ENCODE peak calls at places on chromosomes 2 and 18, in seven cellular contexts. One of them, this sample, is unnamed.

GRCh38 chr18:73462092-73462491 is 594.3 kb upstream of the NETO1 start:
- DNase-seq in epithelial cell of proximal tubule: no peak
- DNase-seq in heart left ventricle: no peak
- DNase-seq in RWPE2: no peak
- DNase-seq in right atrium auricular region: no peak
- DNase-seq in neural progenitor cell: no peak
- DNase-seq in GM12865: no peak
- DNase-seq in this sample: no peak

GRCh38 chr2:37156071-37156856 is 516 bp downstream of the EIF2AK2 start:
- DNase-seq in epithelial cell of proximal tubule: no peak
- DNase-seq in heart left ventricle: peak; percentile 58
- DNase-seq in RWPE2: no peak
- DNase-seq in right atrium auricular region: peak; percentile 74
- DNase-seq in neural progenitor cell: peak; percentile 7
- DNase-seq in GM12865: peak; percentile 37
- DNase-seq in this sample: peak; percentile 73

GRCh38 chr2:88170472-88170892 is 336 bp downstream of the THNSL2 start:
- DNase-seq in epithelial cell of proximal tubule: no peak
- DNase-seq in heart left ventricle: no peak
- DNase-seq in RWPE2: no peak
- DNase-seq in right atrium auricular region: no peak
- DNase-seq in neural progenitor cell: no peak
- DNase-seq in GM12865: no peak
- DNase-seq in this sample: no peak

GRCh38 chr2:239216614-239217273 is 184.1 kb downstream of the HDAC4 start:
- DNase-seq in epithelial cell of proximal tubule: no peak
- DNase-seq in heart left ventricle: no peak
- DNase-seq in RWPE2: no peak
- DNase-seq in right atrium auricular region: no peak
- DNase-seq in neural progenitor cell: no peak
- DNase-seq in GM12865: peak; percentile 40
- DNase-seq in this sample: peak; percentile 60

GRCh38 chr18:12621737-12622306 is 36.1 kb downstream of the SPIRE1 start:
- DNase-seq in epithelial cell of proximal tubule: no peak
- DNase-seq in heart left ventricle: no peak
- DNase-seq in RWPE2: no peak
- DNase-seq in right atrium auricular region: no peak
- DNase-seq in neural progenitor cell: no peak
- DNase-seq in GM12865: no peak
- DNase-seq in this sample: no peak

GRCh38 chr2:226023383-226023782 is 623.9 kb downstream of the NYAP2 start:
- DNase-seq in epithelial cell of proximal tubule: no peak
- DNase-seq in heart left ventricle: no peak
- DNase-seq in RWPE2: no peak
- DNase-seq in right atrium auricular region: no peak
- DNase-seq in neural progenitor cell: peak; percentile 11
- DNase-seq in GM12865: no peak
- DNase-seq in this sample: no peak

GRCh38 chr18:53025247-53025646 is 685.2 kb downstream of the DCC start:
- DNase-seq in epithelial cell of proximal tubule: no peak
- DNase-seq in heart left ventricle: no peak
- DNase-seq in RWPE2: no peak
- DNase-seq in right atrium auricular region: no peak
- DNase-seq in neural progenitor cell: no peak
- DNase-seq in GM12865: no peak
- DNase-seq in this sample: no peak

GRCh38 chr18:11906926-11907874 is 917 bp downstream of the MPPE1 start:
- DNase-seq in epithelial cell of proximal tubule: no peak
- DNase-seq in heart left ventricle: no peak
- DNase-seq in RWPE2: no peak
- DNase-seq in right atrium auricular region: no peak
- DNase-seq in neural progenitor cell: no peak
- DNase-seq in GM12865: no peak
- DNase-seq in this sample: no peak

GRCh38 chr18:49959176-49959575 is 145.8 kb upstream of the ACAA2 start:
- DNase-seq in epithelial cell of proximal tubule: no peak
- DNase-seq in heart left ventricle: no peak
- DNase-seq in RWPE2: no peak
- DNase-seq in right atrium auricular region: no peak
- DNase-seq in neural progenitor cell: no peak
- DNase-seq in GM12865: peak; percentile 61
- DNase-seq in this sample: no peak

GRCh38 chr18:73614812-73615211 is 532.8 kb downstream of the FBXO15 start:
- DNase-seq in epithelial cell of proximal tubule: peak; percentile 57
- DNase-seq in heart left ventricle: no peak
- DNase-seq in RWPE2: peak; percentile 81
- DNase-seq in right atrium auricular region: no peak
- DNase-seq in neural progenitor cell: no peak
- DNase-seq in GM12865: no peak
- DNase-seq in this sample: no peak

GRCh38 chr2:39805936-39806608 is 27.0 kb upstream of the THUMPD2 start:
- DNase-seq in epithelial cell of proximal tubule: no peak
- DNase-seq in heart left ventricle: no peak
- DNase-seq in RWPE2: no peak
- DNase-seq in right atrium auricular region: no peak
- DNase-seq in neural progenitor cell: no peak
- DNase-seq in GM12865: no peak
- DNase-seq in this sample: no peak

GRCh38 chr2:189163889-189164288 is 15.7 kb downstream of the COL5A2 start:
- DNase-seq in epithelial cell of proximal tubule: no peak
- DNase-seq in heart left ventricle: no peak
- DNase-seq in RWPE2: no peak
- DNase-seq in right atrium auricular region: no peak
- DNase-seq in neural progenitor cell: no peak
- DNase-seq in GM12865: no peak
- DNase-seq in this sample: no peak

GRCh38 chr18:13179566-13180113 is 38.9 kb upstream of the LDLRAD4 start:
- DNase-seq in epithelial cell of proximal tubule: no peak
- DNase-seq in heart left ventricle: no peak
- DNase-seq in RWPE2: no peak
- DNase-seq in right atrium auricular region: no peak
- DNase-seq in neural progenitor cell: no peak
- DNase-seq in GM12865: no peak
- DNase-seq in this sample: no peak

GRCh38 chr18:61972389-61973264 is 79.8 kb upstream of the RNF152 start:
- DNase-seq in epithelial cell of proximal tubule: no peak
- DNase-seq in heart left ventricle: no peak
- DNase-seq in RWPE2: no peak
- DNase-seq in right atrium auricular region: no peak
- DNase-seq in neural progenitor cell: peak; percentile 26
- DNase-seq in GM12865: peak; percentile 49
- DNase-seq in this sample: no peak

GRCh38 chr2:237720962-237721361 is 77.6 kb upstream of the RBM44 start:
- DNase-seq in epithelial cell of proximal tubule: peak; percentile 86
- DNase-seq in heart left ventricle: no peak
- DNase-seq in RWPE2: no peak
- DNase-seq in right atrium auricular region: no peak
- DNase-seq in neural progenitor cell: no peak
- DNase-seq in GM12865: no peak
- DNase-seq in this sample: no peak

GRCh38 chr2:172281648-172282576 is 145.5 kb upstream of the ITGA6 start:
- DNase-seq in epithelial cell of proximal tubule: no peak
- DNase-seq in heart left ventricle: no peak
- DNase-seq in RWPE2: no peak
- DNase-seq in right atrium auricular region: no peak
- DNase-seq in neural progenitor cell: no peak
- DNase-seq in GM12865: no peak
- DNase-seq in this sample: no peak

GRCh38 chr2:201701591-201701990 is 3.1 kb upstream of the MPP4 start:
- DNase-seq in epithelial cell of proximal tubule: no peak
- DNase-seq in heart left ventricle: no peak
- DNase-seq in RWPE2: no peak
- DNase-seq in right atrium auricular region: no peak
- DNase-seq in neural progenitor cell: no peak
- DNase-seq in GM12865: no peak
- DNase-seq in this sample: no peak

GRCh38 chr2:150621800-150622199 is 134.3 kb upstream of the RND3 start:
- DNase-seq in epithelial cell of proximal tubule: peak; percentile 90
- DNase-seq in heart left ventricle: no peak
- DNase-seq in RWPE2: no peak
- DNase-seq in right atrium auricular region: no peak
- DNase-seq in neural progenitor cell: no peak
- DNase-seq in GM12865: no peak
- DNase-seq in this sample: no peak

GRCh38 chr2:214410918-214411554 is at the start of gene VWC2L:
- DNase-seq in epithelial cell of proximal tubule: peak; percentile 25
- DNase-seq in heart left ventricle: peak; percentile 56
- DNase-seq in RWPE2: peak; percentile 67
- DNase-seq in right atrium auricular region: peak; percentile 59
- DNase-seq in neural progenitor cell: peak; percentile 92
- DNase-seq in GM12865: peak; percentile 67
- DNase-seq in this sample: no peak

GRCh38 chr2:217622205-217622621 is 380.6 kb downstream of the TNS1 start:
- DNase-seq in epithelial cell of proximal tubule: no peak
- DNase-seq in heart left ventricle: peak; percentile 50
- DNase-seq in RWPE2: no peak
- DNase-seq in right atrium auricular region: no peak
- DNase-seq in neural progenitor cell: peak; percentile 81
- DNase-seq in GM12865: no peak
- DNase-seq in this sample: no peak

GRCh38 chr2:121365061-121365460 is 80.1 kb upstream of the TFCP2L1 start:
- DNase-seq in epithelial cell of proximal tubule: no peak
- DNase-seq in heart left ventricle: no peak
- DNase-seq in RWPE2: no peak
- DNase-seq in right atrium auricular region: no peak
- DNase-seq in neural progenitor cell: no peak
- DNase-seq in GM12865: no peak
- DNase-seq in this sample: no peak

DNA sequence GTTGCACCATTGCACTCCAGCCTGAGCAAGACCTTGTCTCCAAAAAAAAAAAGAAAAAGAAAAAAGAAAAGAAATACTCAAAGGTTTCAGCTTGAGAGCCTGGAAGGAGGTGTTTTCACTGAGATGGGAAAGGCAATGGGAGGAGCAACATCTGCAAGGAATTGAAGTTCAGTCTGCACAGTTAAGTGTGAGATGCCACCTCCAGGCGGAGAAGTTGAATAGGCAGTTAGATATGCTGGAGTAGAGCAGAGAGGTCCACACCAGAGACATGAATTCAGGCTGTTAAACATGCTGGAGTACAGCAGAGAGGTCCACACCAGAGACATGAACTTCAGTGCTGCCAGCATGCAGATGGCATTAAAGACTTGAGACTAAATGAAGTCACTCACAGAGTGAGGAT is 41.4 kb upstream of the DTNB start:
- DNase-seq in epithelial cell of proximal tubule: no peak
- DNase-seq in heart left ventricle: no peak
- DNase-seq in RWPE2: no peak
- DNase-seq in right atrium auricular region: no peak
- DNase-seq in neural progenitor cell: no peak
- DNase-seq in GM12865: no peak
- DNase-seq in this sample: no peak
- TF ChIP-seq CTCF in epithelial cell of proximal tubule: peak; percentile 38
- TF ChIP-seq CTCF in heart left ventricle: no peak
- TF ChIP-seq CTCF in RWPE2: peak; percentile 26
- TF ChIP-seq CTCF in right atrium auricular region: no peak
- TF ChIP-seq CTCF in neural progenitor cell: no peak
- TF ChIP-seq CTCF in GM12865: no peak
- TF ChIP-seq CTCF in this sample: no peak

DNA sequence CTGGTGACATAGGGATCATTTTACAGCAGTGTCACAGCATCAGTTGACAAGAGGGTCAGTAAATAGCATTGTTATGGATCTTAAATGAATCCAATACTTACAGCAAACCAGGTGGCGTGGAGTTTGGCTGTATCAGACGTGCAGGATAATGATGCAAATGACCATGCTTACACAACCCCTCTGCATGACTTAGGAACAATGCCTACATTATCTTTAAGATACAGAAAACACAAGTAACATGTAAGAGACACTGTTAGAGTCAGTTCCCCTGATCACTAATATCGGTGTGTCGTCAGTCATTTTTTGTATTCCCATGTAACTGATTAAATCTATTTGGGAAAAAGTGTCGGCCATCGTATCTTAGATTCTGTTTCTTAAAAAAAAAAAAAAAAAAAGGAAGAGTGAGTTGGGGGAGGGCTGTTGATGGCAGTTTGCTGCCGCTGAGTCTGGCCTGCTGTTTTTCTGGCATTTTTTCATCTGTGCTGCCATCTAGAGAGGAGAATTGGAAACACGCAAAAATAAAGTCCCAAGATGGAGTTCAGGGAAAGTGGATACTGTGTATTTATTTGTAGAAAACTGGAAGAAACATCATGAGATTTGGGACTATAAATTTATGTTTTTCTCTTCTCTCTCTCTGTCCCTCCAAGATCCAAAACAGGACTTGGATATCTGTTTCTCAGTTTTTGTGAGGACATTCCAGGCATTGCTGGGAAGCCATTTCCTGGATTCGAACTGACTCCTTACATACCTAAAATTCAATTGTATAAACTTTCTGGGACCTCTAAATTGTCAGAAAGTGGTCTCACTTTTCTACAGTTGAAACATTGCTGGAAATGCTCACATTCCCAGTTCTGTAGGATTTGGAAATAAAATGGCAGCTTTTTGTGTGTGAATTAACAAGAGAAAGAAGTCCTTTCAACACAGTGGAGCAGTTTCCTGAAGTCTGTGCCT is 60.3 kb upstream of the AGPS start:
- DNase-seq in epithelial cell of proximal tubule: no peak
- DNase-seq in heart left ventricle: peak; percentile 45
- DNase-seq in RWPE2: no peak
- DNase-seq in right atrium auricular region: peak; percentile 70
- DNase-seq in neural progenitor cell: peak; percentile 69
- DNase-seq in GM12865: peak; percentile 75
- DNase-seq in this sample: no peak
- H3K4me3 ChIP-seq in epithelial cell of proximal tubule: no peak overlapping the region
- H3K4me3 ChIP-seq in heart left ventricle: peak overlapping the region; percentile 22
- H3K4me3 ChIP-seq in RWPE2: no peak overlapping the region
- H3K4me3 ChIP-seq in right atrium auricular region: no peak overlapping the region
- H3K4me3 ChIP-seq in neural progenitor cell: no peak overlapping the region
- H3K4me3 ChIP-seq in GM12865: no peak overlapping the region
- H3K4me3 ChIP-seq in this sample: peak overlapping the region; percentile 5

GRCh38 chr2:184611221-184612085 is 13.1 kb downstream of the ZNF804A start:
- DNase-seq in epithelial cell of proximal tubule: no peak
- DNase-seq in heart left ventricle: no peak
- DNase-seq in RWPE2: no peak
- DNase-seq in right atrium auricular region: no peak
- DNase-seq in neural progenitor cell: no peak
- DNase-seq in GM12865: peak; percentile 12
- DNase-seq in this sample: no peak
- TF ChIP-seq CTCF in epithelial cell of proximal tubule: peak; percentile 48
- TF ChIP-seq CTCF in heart left ventricle: peak; percentile 42
- TF ChIP-seq CTCF in RWPE2: peak; percentile 78
- TF ChIP-seq CTCF in right atrium auricular region: no peak
- TF ChIP-seq CTCF in neural progenitor cell: peak; percentile 68
- TF ChIP-seq CTCF in GM12865: peak; percentile 35
- TF ChIP-seq CTCF in this sample: no peak

DNA sequence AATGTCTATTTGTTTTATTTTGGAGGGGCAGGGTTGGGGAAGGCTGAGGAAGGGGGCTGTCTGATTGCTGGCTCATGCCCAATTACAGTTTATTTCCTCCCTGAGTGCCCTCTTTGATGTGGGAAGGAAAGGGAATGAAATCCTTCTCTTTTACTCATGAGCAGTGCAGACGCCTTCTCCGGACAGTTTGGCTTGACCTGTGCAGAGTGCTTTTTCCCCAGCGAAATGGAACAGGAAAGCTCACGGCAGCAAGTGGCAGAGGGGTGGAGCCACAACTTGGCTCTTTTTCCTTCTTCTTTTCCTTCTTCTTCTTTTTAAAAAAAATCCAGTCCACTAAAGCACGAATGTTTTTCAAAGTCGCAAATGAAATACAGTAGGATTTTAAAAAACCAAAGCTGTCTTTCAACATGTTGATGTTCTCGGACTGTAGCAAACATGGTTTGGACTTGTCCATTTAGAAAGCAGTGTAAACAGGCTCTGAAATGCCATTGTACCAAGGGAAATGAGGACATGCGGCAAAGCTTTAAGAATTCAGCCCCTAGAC is 34.6 kb downstream of the RAB31 start:
- DNase-seq in epithelial cell of proximal tubule: peak; percentile 27
- DNase-seq in heart left ventricle: no peak
- DNase-seq in RWPE2: no peak
- DNase-seq in right atrium auricular region: no peak
- DNase-seq in neural progenitor cell: no peak
- DNase-seq in GM12865: no peak
- DNase-seq in this sample: no peak
- H3K4me3 ChIP-seq in epithelial cell of proximal tubule: no peak overlapping the region
- H3K4me3 ChIP-seq in heart left ventricle: peak overlapping the region; percentile 21
- H3K4me3 ChIP-seq in RWPE2: no peak overlapping the region
- H3K4me3 ChIP-seq in right atrium auricular region: no peak overlapping the region
- H3K4me3 ChIP-seq in neural progenitor cell: no peak overlapping the region
- H3K4me3 ChIP-seq in GM12865: no peak overlapping the region
- H3K4me3 ChIP-seq in this sample: peak overlapping the region; percentile 7

This sample was measured in suprapubic skin.